ENCODE peak calls at places on chromosomes 13 and 19, in seven cellular contexts. Y is Panc1, C is cardiac muscle cell, S is transverse colon, B is body of pancreas, K is fibroblast of lung, H is breast epithelium. D is an unnamed sample. For H3K4me1, the result is how much of the 10 kb centered on the place peaks cover.

GRCh38 chr13:74015137-74015536 is 119.1 kb downstream of the KLF12 start:
- DNase-seq in Y (no peak), C (peak), S (no peak), B (no peak), K (no peak), H (no peak), D (no peak)

GRCh38 chr13:67152123-67152522 is 78.0 kb downstream of the PCDH9 start:
- DNase-seq in Y (no peak), C (no peak), S (no peak), B (no peak), K (no peak), H (no peak), D (no peak)

GRCh38 chr13:60448907-60449510 is 52.0 kb downstream of the TDRD3 start:
- DNase-seq in Y (peak), C (peak), S (no peak), B (no peak), K (peak), H (no peak), D (no peak)

GRCh38 chr19:1874554-1875185 is 10.6 kb downstream of the ABHD17A start:
- DNase-seq in Y (no peak), C (no peak), S (no peak), B (no peak), K (no peak), H (no peak), D (no peak)

GRCh38 chr13:58919551-58919950 is 1244.2 kb downstream of the DIAPH3 start:
- DNase-seq in Y (no peak), C (no peak), S (no peak), B (no peak), K (peak), H (no peak), D (no peak)

GRCh38 chr13:21481359-21481758 is 22.3 kb upstream of the ZDHHC20 start:
- DNase-seq in Y (no peak), C (no peak), S (no peak), B (no peak), K (no peak), H (no peak), D (no peak)

GRCh38 chr13:113591750-113592149 is 7.2 kb downstream of the TFDP1 start:
- DNase-seq in Y (no peak), C (no peak), S (peak), B (no peak), K (no peak), H (peak), D (no peak)

GRCh38 chr19:44890366-44891015 is 563 bp upstream of the TOMM40 start:
- DNase-seq in Y (peak), C (peak), S (no peak), B (no peak), K (peak), H (peak), D (peak)

GRCh38 chr19:16367269-16367683 is 42.6 kb downstream of the KLF2 start:
- DNase-seq in Y (no peak), C (no peak), S (no peak), B (no peak), K (no peak), H (no peak), D (no peak)

GRCh38 chr13:103810026-103810425 is 743.8 kb upstream of the SLC10A2 start:
- DNase-seq in Y (no peak), C (no peak), S (no peak), B (no peak), K (no peak), H (no peak), D (no peak)

GRCh38 chr19:36436531-36436930 is 18.1 kb upstream of the ZFP82 start:
- DNase-seq in Y (no peak), C (peak), S (no peak), B (no peak), K (no peak), H (no peak), D (no peak)

GRCh38 chr13:27679396-27679795 is 57.7 kb downstream of the POLR1D start:
- DNase-seq in Y (no peak), C (no peak), S (no peak), B (no peak), K (no peak), H (no peak), D (no peak)

GRCh38 chr13:76383671-76384461 is 502.3 kb downstream of the KCTD12 start:
- DNase-seq in Y (peak), C (peak), S (peak), B (no peak), K (peak), H (no peak), D (peak)

GRCh38 chr13:38624822-38625221 is 62.1 kb upstream of the FREM2 start:
- DNase-seq in Y (no peak), C (no peak), S (no peak), B (peak), K (no peak), H (no peak), D (no peak)

GRCh38 chr19:20928371-20928770 is 5.3 kb downstream of the ZNF85 start:
- DNase-seq in Y (no peak), C (peak), S (no peak), B (no peak), K (peak), H (no peak), D (no peak)

GRCh38 chr13:79393564-79394249 is 12.3 kb downstream of the RBM26 start:
- DNase-seq in Y (no peak), C (no peak), S (peak), B (no peak), K (no peak), H (no peak), D (no peak)

GRCh38 chr13:31749929-31750328 is 10.6 kb downstream of the RXFP2 start:
- DNase-seq in Y (no peak), C (peak), S (no peak), B (no peak), K (peak), H (no peak), D (no peak)

GRCh38 chr19:30236006-30236405 is 136.2 kb upstream of the ZNF536 start:
- DNase-seq in Y (no peak), C (no peak), S (no peak), B (no peak), K (no peak), H (no peak), D (no peak)

GRCh38 chr19:49823472-49823871 is 5.4 kb downstream of the MED25 start:
- DNase-seq in Y (no peak), C (no peak), S (no peak), B (no peak), K (no peak), H (no peak), D (no peak)

GRCh38 chr13:20492641-20493040 is 33.0 kb downstream of the CRYL1 start:
- DNase-seq in Y (no peak), C (peak), S (peak), B (no peak), K (peak), H (no peak), D (no peak)

GRCh38 chr19:5109560-5109959 is 140.6 kb downstream of the KDM4B start:
- DNase-seq in Y (no peak), C (no peak), S (no peak), B (no peak), K (no peak), H (no peak), D (no peak)

GRCh38 chr19:16104722-16105121 is 7.0 kb upstream of the RAB8A start:
- DNase-seq in Y (no peak), C (no peak), S (no peak), B (no peak), K (no peak), H (no peak), D (no peak)

GRCh38 chr19:45340899-45341453 is 426 bp downstream of the KLC3 start:
- DNase-seq in Y (no peak), C (no peak), S (no peak), B (peak), K (no peak), H (no peak), D (no peak)

GRCh38 chr19:30968210-30968609 is 381.0 kb downstream of the TSHZ3 start:
- DNase-seq in Y (no peak), C (no peak), S (peak), B (no peak), K (no peak), H (no peak), D (no peak)

GRCh38 chr13:20230913-20231838 is 943 bp downstream of the GJB6 start:
- DNase-seq in Y (no peak), C (no peak), S (no peak), B (no peak), K (no peak), H (no peak), D (no peak)

GRCh38 chr19:33419763-33420080 is 46.2 kb downstream of the CEBPG start:
- DNase-seq in Y (no peak), C (no peak), S (no peak), B (no peak), K (no peak), H (no peak), D (no peak)

GRCh38 chr19:4415352-4415751 is 12.9 kb downstream of the CHAF1A start:
- DNase-seq in Y (no peak), C (peak), S (no peak), B (no peak), K (peak), H (no peak), D (no peak)

GRCh38 chr13:61406275-61406674 is 9.4 kb downstream of the PCDH20 start:
- DNase-seq in Y (no peak), C (no peak), S (no peak), B (no peak), K (no peak), H (no peak), D (no peak)

GRCh38 chr19:49814010-49814409 is 918 bp upstream of the FUZ start:
- DNase-seq in Y (no peak), C (no peak), S (no peak), B (no peak), K (no peak), H (no peak), D (no peak)

GRCh38 chr13:98327326-98328314 is 150.6 kb upstream of the RNF113B start:
- DNase-seq in Y (no peak), C (peak), S (no peak), B (no peak), K (peak), H (no peak), D (no peak)
- H3K4me3 ChIP-seq in Y (no peak), C (no peak), S (no peak), B (no peak), K (no peak), H (no peak), D (no peak)

GRCh38 chr19:3096902-3097326 is 2.8 kb downstream of the GNA11 start:
- DNase-seq in Y (no peak), C (no peak), S (peak), B (no peak), K (no peak), H (no peak), D (no peak)

GRCh38 chr19:3098141-3098514 is 4.0 kb downstream of the GNA11 start:
- DNase-seq in Y (no peak), C (no peak), S (no peak), B (peak), K (no peak), H (no peak), D (peak)

GRCh38 chr19:3096267-3096901 is 2.2 kb downstream of the GNA11 start:
- DNase-seq in Y (no peak), C (no peak), S (peak), B (no peak), K (no peak), H (no peak), D (peak)

GRCh38 chr19:3098515-3099346 is 4.6 kb downstream of the GNA11 start:
- DNase-seq in Y (no peak), C (peak), S (peak), B (peak), K (no peak), H (no peak), D (peak)

GRCh38 chr19:3097442-3097871 is 3.3 kb downstream of the GNA11 start:
- DNase-seq in Y (no peak), C (no peak), S (peak), B (peak), K (no peak), H (no peak), D (peak)
- H3K4me1 ChIP-seq in Y (under half), C (under half), S (half or more), B (half or more), K (under half), H (under half), D (half or more)

DNA sequence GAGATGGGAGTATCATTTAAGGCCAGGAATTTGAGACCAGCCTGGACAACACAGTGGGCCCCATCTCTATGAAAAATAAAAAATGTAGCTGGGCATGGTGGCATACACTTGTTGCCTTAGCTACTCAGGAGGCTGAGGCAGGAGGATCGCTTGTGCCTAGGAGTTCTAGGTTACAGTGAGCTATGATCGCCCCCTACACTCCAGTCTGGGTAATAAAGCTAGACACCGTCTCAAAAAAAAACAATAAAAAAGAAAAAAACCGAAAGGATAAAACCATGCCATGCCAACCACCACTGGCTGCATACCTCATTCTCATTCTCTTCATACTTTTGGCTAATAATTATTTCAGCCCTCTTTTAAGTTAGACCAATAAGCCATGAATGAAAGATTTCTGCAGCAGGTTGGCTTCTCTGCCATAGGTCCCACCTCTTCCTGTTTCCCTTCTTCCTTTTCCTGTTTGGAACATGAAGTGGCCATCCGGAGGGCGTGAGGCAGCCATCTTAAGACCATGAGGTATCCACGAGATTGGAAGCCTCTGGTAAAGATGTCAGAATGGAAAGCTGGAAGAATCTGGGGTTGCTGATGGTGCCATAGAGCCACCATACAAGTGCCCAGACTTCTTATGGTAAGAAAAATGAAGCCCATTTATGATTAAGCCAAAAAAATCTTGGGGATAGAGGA is 171.3 kb downstream of the CACNA1A start:
- DNase-seq in Y (no peak), C (no peak), S (no peak), B (no peak), K (no peak), H (no peak), D (no peak)
- TF ChIP-seq CTCF in Y (no peak), C (no peak), S (no peak), B (no peak), K (no peak), H (no peak), D (no peak)

DNA sequence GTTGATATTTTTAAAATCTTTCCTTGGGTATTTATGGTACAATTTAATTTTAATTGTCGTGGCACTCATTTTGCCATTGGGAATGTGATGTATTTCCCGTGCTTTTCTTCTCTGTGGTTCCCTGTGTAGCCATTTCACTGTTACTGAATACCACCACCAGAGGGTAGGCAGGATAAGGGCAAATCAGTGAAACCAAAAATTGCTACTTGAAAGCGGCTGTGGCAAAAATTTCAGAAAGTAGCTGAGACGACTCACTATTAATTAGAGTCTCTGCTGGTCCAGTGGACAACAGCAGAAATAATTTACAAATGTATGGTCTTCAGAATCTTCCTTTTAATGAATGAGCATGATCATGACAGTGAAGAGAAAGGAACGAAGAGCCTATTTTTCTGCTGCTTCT is 34.4 kb upstream of the MIR17HG start:
- DNase-seq in Y (no peak), C (peak), S (no peak), B (no peak), K (peak), H (no peak), D (no peak)
- H3K4me3 ChIP-seq in Y (no peak), C (no peak), S (no peak), B (no peak), K (no peak), H (no peak), D (no peak)

DNA sequence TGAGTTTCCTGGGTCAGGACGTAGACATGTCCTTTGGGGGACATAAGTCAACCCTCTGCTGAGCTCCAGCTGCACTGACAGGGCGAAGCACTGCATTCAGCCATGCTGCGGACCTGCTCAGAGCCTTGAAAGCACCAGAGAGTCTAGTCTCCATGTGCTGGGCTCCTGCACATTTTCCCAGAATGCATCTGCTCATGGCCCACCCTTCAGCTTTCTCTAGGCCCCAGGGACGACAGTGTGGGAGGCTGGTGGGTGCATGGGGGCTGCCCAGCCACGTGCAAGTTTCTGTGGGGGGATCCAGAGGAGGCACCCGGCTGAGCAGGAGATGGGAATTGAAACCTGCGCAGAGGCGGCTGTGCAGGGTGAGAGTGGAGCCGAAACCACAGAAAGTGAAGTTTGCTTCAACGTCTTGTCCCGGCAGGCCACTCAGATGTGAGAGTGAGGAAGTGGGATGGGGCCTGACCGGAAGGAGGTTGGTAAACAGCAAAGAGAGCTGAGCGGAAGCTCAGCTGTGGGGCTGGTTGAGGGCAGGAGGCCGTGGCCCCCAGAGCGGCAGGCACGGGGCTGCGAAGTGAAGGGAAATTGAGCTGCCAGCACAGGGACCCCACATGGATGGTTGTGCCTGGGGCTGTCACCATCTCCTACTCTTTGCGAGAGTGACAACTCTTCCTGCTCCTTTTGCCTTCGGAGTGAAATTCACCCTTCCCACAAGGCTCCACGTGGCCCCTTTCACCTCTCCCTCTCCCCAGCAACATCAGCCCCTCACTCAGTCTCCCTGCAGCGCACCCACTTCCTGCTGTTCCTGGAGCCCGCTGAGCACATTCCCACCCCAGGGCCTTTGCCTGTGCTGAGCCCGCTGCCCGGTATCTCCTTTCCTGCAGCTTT is 11.8 kb downstream of the PGLS start:
- DNase-seq in Y (no peak), C (peak), S (peak), B (peak), K (no peak), H (no peak), D (peak)
- H3K4me1 ChIP-seq in Y (under half), C (under half), S (under half), B (under half), K (under half), H (under half), D (under half)

D was measured in heart right ventricle.